ENCODE peak calls at places on chromosomes 6 and 20, in seven cellular contexts. X is H9; Y is effector CD4-positive, alpha-beta T cell; I is GM03348; J is stimulated activated CD4-positive, alpha-beta T cell treated with anti-CD3 and anti-CD28 coated beads, Interleukin-1b, Interleukin-23, amount 100 ng/mL, for 1 hour; R is GM20000; F is astrocyte. U is an unnamed sample.

GRCh38 chr20:24966317-24967012 is 17.4 kb downstream of the CST7 start:
- DNase-seq in R (no peak), Y (no peak), X (peak; percentile 6), F (no peak), I (no peak), J (no peak), U (no peak)

GRCh38 chr6:163941471-163941980 is 527.0 kb downstream of the QKI start:
- DNase-seq in R (no peak), F (no peak), I (no peak), Y (no peak), X (no peak), J (no peak), U (no peak)

GRCh38 chr20:45174434-45175364 is at the start of gene PI3:
- DNase-seq in F (peak; percentile 2), Y (no peak), I (no peak), R (no peak), J (no peak), X (no peak), U (peak; percentile 52)

GRCh38 chr6:29743025-29743424 is 19.8 kb downstream of the HLA-F start:
- DNase-seq in F (no peak), X (no peak), R (no peak), I (no peak), Y (no peak), J (no peak), U (no peak)

GRCh38 chr6:9520417-9521151 is 894.3 kb downstream of the TFAP2A start:
- DNase-seq in Y (no peak), J (no peak), X (no peak), R (no peak), I (peak; percentile 55), F (peak; percentile 91), U (peak; percentile 81)

GRCh38 chr6:107982511-107982910 is 24.5 kb upstream of the SEC63 start:
- DNase-seq in R (no peak), J (no peak), I (no peak), F (no peak), Y (no peak), X (no peak), U (no peak)

GRCh38 chr20:60039526-60039925 is 81.3 kb downstream of the CDH26 start:
- DNase-seq in X (no peak), R (no peak), I (no peak), F (no peak), Y (no peak), J (no peak), U (no peak)

GRCh38 chr20:54611701-54612487 is 136.5 kb downstream of the DOK5 start:
- DNase-seq in X (no peak), I (no peak), R (no peak), F (no peak), Y (no peak), J (no peak), U (no peak)

GRCh38 chr6:139568157-139568955 is 193.9 kb upstream of the CITED2 start:
- DNase-seq in R (no peak), Y (no peak), I (no peak), X (no peak), J (no peak), F (peak; percentile 50), U (no peak)

GRCh38 chr6:2748183-2748582 is 2.5 kb downstream of the MYLK4 start:
- DNase-seq in F (no peak), Y (no peak), J (no peak), I (no peak), X (no peak), R (no peak), U (no peak)

GRCh38 chr6:149864578-149865535 is 698 bp upstream of the LRP11 start:
- DNase-seq in J (no peak), F (peak; percentile 48), Y (no peak), X (no peak), I (peak; percentile 74), R (peak; percentile 82), U (peak; percentile 85)

GRCh38 chr6:25454141-25454540 is 175.0 kb downstream of the CARMIL1 start:
- DNase-seq in I (peak; percentile 45), R (no peak), J (no peak), X (no peak), Y (no peak), F (no peak), U (no peak)

GRCh38 chr6:19836799-19837510 is at the start of gene ID4:
- DNase-seq in R (no peak), X (peak; percentile 97), I (peak; percentile 99), J (no peak), Y (no peak), F (peak; percentile 95), U (peak; percentile 99)

GRCh38 chr6:9504191-9504590 is 910.7 kb downstream of the TFAP2A start:
- DNase-seq in X (no peak), F (no peak), J (no peak), R (no peak), I (no peak), Y (no peak), U (no peak)

GRCh38 chr6:36340671-36341454 is 4.2 kb upstream of the BNIP5 start:
- DNase-seq in I (peak; percentile 89), F (no peak), Y (peak; percentile 68), J (peak; percentile 34), X (peak; percentile 77), R (peak; percentile 74), U (peak; percentile 70)

GRCh38 chr20:19349879-19350278 is 137.4 kb downstream of the SLC24A3 start:
- DNase-seq in I (no peak), J (no peak), Y (no peak), R (no peak), X (no peak), F (no peak), U (no peak)

GRCh38 chr20:56406910-56407309 is 5.2 kb upstream of the CASS4 start:
- DNase-seq in J (no peak), X (no peak), Y (no peak), R (no peak), F (no peak), I (no peak), U (no peak)

GRCh38 chr6:111981441-111981840 is 72.5 kb upstream of the CCN6 start:
- DNase-seq in J (no peak), F (no peak), Y (no peak), X (no peak), R (no peak), I (peak; percentile 25), U (no peak)

GRCh38 chr6:11288065-11288464 is 55.6 kb upstream of the NEDD9 start:
- DNase-seq in I (no peak), Y (no peak), J (no peak), F (no peak), X (no peak), R (no peak), U (no peak)

GRCh38 chr20:33399924-33400323 is 1.4 kb downstream of the CDK5RAP1 start:
- DNase-seq in X (no peak), I (no peak), J (no peak), R (no peak), Y (no peak), F (no peak), U (no peak)

GRCh38 chr20:19889011-19889953 is 127.9 kb upstream of the NAA20 start:
- DNase-seq in Y (no peak), F (peak; percentile 91), I (peak; percentile 85), J (no peak), R (no peak), X (no peak), U (peak; percentile 86)

GRCh38 chr6:91193446-91193845 is 606.6 kb upstream of the MAP3K7 start:
- DNase-seq in J (no peak), F (no peak), X (no peak), I (no peak), R (no peak), Y (no peak), U (no peak)

GRCh38 chr6:54718541-54719023 is 128.0 kb upstream of the FAM83B start:
- DNase-seq in J (no peak), I (no peak), X (no peak), R (no peak), F (no peak), Y (no peak), U (no peak)

GRCh38 chr6:33313105-33313708 is 671 bp downstream of the TAPBP start:
- DNase-seq in Y (peak; percentile 25), F (no peak), I (peak; percentile 50), J (no peak), R (peak; percentile 61), X (peak; percentile 78), U (peak; percentile 31)

GRCh38 chr6:166156942-166157341 is 10.7 kb downstream of the TBXT start:
- DNase-seq in J (no peak), F (no peak), R (no peak), X (no peak), I (peak; percentile 44), Y (no peak), U (peak; percentile 11)

GRCh38 chr20:26276811-26277210 is 580.2 kb upstream of the ZNF337 start:
- DNase-seq in I (peak; percentile 24), F (peak; percentile 2), X (peak; percentile 40), J (no peak), R (no peak), Y (no peak), U (peak; percentile 7)

GRCh38 chr6:15663057-15663638 is 320 bp upstream of the DTNBP1 start:
- DNase-seq in R (peak; percentile 94), J (no peak), Y (no peak), I (peak; percentile 98), X (no peak), F (peak; percentile 32), U (peak; percentile 61)

GRCh38 chr20:8414611-8415274 is 282.7 kb downstream of the PLCB1 start:
- DNase-seq in X (no peak), J (no peak), F (peak; percentile 80), R (no peak), Y (no peak), I (peak; percentile 60), U (peak; percentile 67)

GRCh38 chr20:5774438-5774837 is 24.2 kb downstream of the SHLD1 start:
- DNase-seq in X (no peak), F (no peak), Y (no peak), I (no peak), R (no peak), J (no peak), U (no peak)

GRCh38 chr6:11734861-11735652 is 43.5 kb downstream of the ADTRP start:
- DNase-seq in Y (no peak), F (no peak), J (no peak), X (no peak), I (no peak), R (no peak), U (no peak)